ENCODE peak calls at places on chromosomes 2 and 18, in four cellular contexts. B is activated naive CD8-positive, alpha-beta T cell treated with anti-CD3 and anti-CD28 coated beads, Interleukin-2, amount 50 U/mL, for 24 hours; E is IMR-90; I is lower leg skin. T is an unnamed sample.

GRCh38 chr18:54127759-54128378 is 96.6 kb downstream of the MBD2 start:
- DNase-seq in B (peak; percentile 34), E (peak; percentile 54), I (no peak), T (peak; percentile 54)

GRCh38 chr2:209348453-209348852 is 75.4 kb upstream of the MAP2 start:
- DNase-seq in I (no peak), B (no peak), E (no peak), T (no peak)

GRCh38 chr18:6279308-6279707 is 135.4 kb downstream of the L3MBTL4 start:
- DNase-seq in B (no peak), E (no peak), I (no peak), T (no peak)

GRCh38 chr2:203586696-203587095 is 51.6 kb upstream of the RAPH1 start:
- DNase-seq in I (no peak), E (peak; percentile 61), B (no peak), T (no peak)

GRCh38 chr2:161131074-161131680 is 29.1 kb upstream of the TANK start:
- DNase-seq in E (no peak), B (no peak), I (no peak), T (no peak)

GRCh38 chr18:34122724-34123334 is 101.9 kb downstream of the NOL4 start:
- DNase-seq in I (no peak), B (no peak), E (peak; percentile 53), T (peak; percentile 62)

GRCh38 chr2:226213717-226214116 is 585.9 kb downstream of the IRS1 start:
- DNase-seq in B (no peak), I (no peak), E (peak; percentile 88), T (peak; percentile 11)

GRCh38 chr2:20444113-20444992 is 2.5 kb upstream of the RHOB start:
- DNase-seq in E (no peak), B (no peak), I (peak; percentile 61), T (no peak)

GRCh38 chr2:46552086-46552485 is 72.7 kb downstream of the TMEM247 start:
- DNase-seq in B (no peak), E (no peak), I (no peak), T (no peak)

GRCh38 chr2:182224669-182225068 is 202.2 kb downstream of the PDE1A start:
- DNase-seq in B (no peak), E (no peak), I (no peak), T (no peak)

GRCh38 chr2:43305537-43305936 is 79.1 kb upstream of the ZFP36L2 start:
- DNase-seq in B (no peak), I (peak; percentile 93), E (no peak), T (peak; percentile 72)

GRCh38 chr2:12363138-12363537 is 353.6 kb upstream of the TRIB2 start:
- DNase-seq in I (no peak), B (no peak), E (no peak), T (no peak)

GRCh38 chr2:106269591-106270291 is 75.6 kb upstream of the UXS1 start:
- DNase-seq in I (no peak), B (peak; percentile 17), E (no peak), T (no peak)

GRCh38 chr2:26644188-26644835 is 3.1 kb upstream of the CIB4 start:
- DNase-seq in I (peak; percentile 76), E (no peak), B (no peak), T (no peak)

GRCh38 chr18:36315736-36316135 is 18.2 kb downstream of the FHOD3 start:
- DNase-seq in I (peak; percentile 73), B (no peak), E (peak; percentile 63), T (no peak)

GRCh38 chr2:197201874-197202273 is 108.7 kb downstream of the ANKRD44 start:
- DNase-seq in E (no peak), I (no peak), B (no peak), T (no peak)

GRCh38 chr2:163878718-163879117 is 142.9 kb upstream of the FIGN start:
- DNase-seq in I (no peak), B (no peak), E (peak; percentile 9), T (no peak)

GRCh38 chr18:62988467-62988866 is 273.1 kb downstream of the PHLPP1 start:
- DNase-seq in I (no peak), E (no peak), B (no peak), T (no peak)

GRCh38 chr2:166181813-166182154 is 54.0 kb upstream of the SCN1A start:
- DNase-seq in B (no peak), I (no peak), E (no peak), T (no peak)

GRCh38 chr18:39453882-39454281 is 1888.3 kb upstream of the CELF4 start:
- DNase-seq in E (peak; percentile 65), B (no peak), I (no peak), T (no peak)

GRCh38 chr2:196459539-196459938 is 180.0 kb upstream of the CCDC150 start:
- DNase-seq in B (no peak), I (no peak), E (peak; percentile 55), T (peak; percentile 56)

GRCh38 chr18:48018806-48019295 is 88.4 kb upstream of the SMAD2 start:
- DNase-seq in E (no peak), B (no peak), I (no peak), T (no peak)

GRCh38 chr18:9240270-9240669 is 94.3 kb upstream of the TWSG1 start:
- DNase-seq in I (no peak), E (no peak), B (no peak), T (no peak)

GRCh38 chr2:19651466-19651865 is 250.3 kb downstream of the TTC32 start:
- DNase-seq in I (no peak), E (no peak), B (no peak), T (no peak)

GRCh38 chr2:119792907-119793312 is 33.2 kb downstream of the PTPN4 start:
- DNase-seq in I (no peak), B (no peak), E (no peak), T (no peak)

GRCh38 chr2:219482674-219483405 is 15.9 kb upstream of the GMPPA start:
- DNase-seq in B (no peak), I (no peak), E (no peak), T (no peak)

GRCh38 chr18:49531678-49532153 is 30.1 kb upstream of the LIPG start:
- DNase-seq in B (no peak), I (peak; percentile 66), E (no peak), T (no peak)

GRCh38 chr2:212520340-212520739 is 18.3 kb downstream of the ERBB4 start:
- DNase-seq in B (no peak), E (no peak), I (no peak), T (no peak)

T was measured in osteoblast.